ENCODE peak calls at places on chromosomes 5 and 9, in ten cellular contexts. C, Q, U, R, K, L, A, Y, G and X are unnamed samples.
A peak's percentile ranks its signal among the peaks of the same experiment; 100 is the strongest.

GRCh38 chr9:115939065-115939765 is 214.4 kb upstream of the PAPPA start:
- DNase-seq in L (peak; percentile 83), A (no peak), Y (peak; percentile 81), C (no peak), Q (peak; percentile 91), R (no peak), K (no peak), G (peak; percentile 77), U (no peak), X (no peak)

GRCh38 chr5:17129093-17129492 is 88.3 kb upstream of the BASP1 start:
- DNase-seq in R (no peak), U (no peak), A (no peak), G (no peak), Q (peak; percentile 55), L (no peak), K (no peak), Y (no peak), C (no peak), X (no peak)

GRCh38 chr9:134369416-134370212 is 43.4 kb downstream of the RXRA start:
- DNase-seq in U (no peak), C (no peak), G (no peak), A (no peak), Q (no peak), L (no peak), K (no peak), R (no peak), Y (no peak), X (no peak)

GRCh38 chr9:116234091-116234490 is 80.5 kb downstream of the PAPPA start:
- DNase-seq in Q (peak; percentile 87), L (peak; percentile 18), G (peak; percentile 90), A (no peak), K (no peak), C (no peak), Y (peak; percentile 95), U (no peak), R (no peak), X (no peak)

GRCh38 chr5:32654427-32654826 is 56.7 kb upstream of the NPR3 start:
- DNase-seq in Y (no peak), G (no peak), Q (no peak), K (no peak), A (no peak), C (no peak), R (no peak), U (no peak), L (no peak), X (no peak)

GRCh38 chr9:134852906-134853654 is 27.5 kb upstream of the FCN2 start:
- DNase-seq in Y (no peak), G (no peak), K (no peak), Q (no peak), A (no peak), L (no peak), C (no peak), R (no peak), U (peak; percentile 33), X (no peak)

GRCh38 chr5:7706214-7706613 is 144.7 kb downstream of the CFAP90 start:
- DNase-seq in G (no peak), R (no peak), Y (no peak), K (no peak), A (no peak), Q (no peak), C (no peak), U (no peak), L (no peak), X (no peak)

GRCh38 chr5:134227259-134227658 is 1.4 kb upstream of the PPP2CA start:
- DNase-seq in Y (peak; percentile 18), A (peak; percentile 63), G (peak; percentile 12), U (peak; percentile 37), L (no peak), Q (no peak), C (peak; percentile 53), R (no peak), K (no peak), X (no peak)

GRCh38 chr5:148012806-148013205 is 51.0 kb upstream of the SPINK5 start:
- DNase-seq in R (no peak), U (no peak), Y (no peak), K (no peak), Q (no peak), A (no peak), L (no peak), G (peak; percentile 63), C (no peak), X (no peak)

GRCh38 chr5:57676228-57677098 is 193.9 kb upstream of the ACTBL2 start:
- DNase-seq in L (no peak), U (no peak), A (no peak), K (no peak), C (no peak), Y (peak; percentile 62), G (peak; percentile 36), R (no peak), Q (peak; percentile 60), X (no peak)

GRCh38 chr5:71475788-71476384 is 20.4 kb downstream of the BDP1 start:
- DNase-seq in Q (peak; percentile 24), L (peak; percentile 57), C (no peak), A (no peak), R (no peak), G (peak; percentile 39), K (no peak), Y (peak; percentile 42), U (no peak), X (peak; percentile 22)

GRCh38 chr9:94606641-94607339 is 13.2 kb upstream of the FBP2 start:
- DNase-seq in A (no peak), L (no peak), K (no peak), Q (no peak), G (no peak), R (no peak), Y (no peak), U (no peak), C (no peak), X (no peak)

GRCh38 chr5:96868603-96869371 is 7.5 kb upstream of the ERAP2 start:
- DNase-seq in K (no peak), G (peak; percentile 69), R (peak; percentile 38), Y (peak; percentile 88), A (peak; percentile 40), C (no peak), Q (peak; percentile 86), L (peak; percentile 68), U (no peak), X (no peak)

GRCh38 chr5:135934939-135935338 is 19.8 kb downstream of the LECT2 start:
- DNase-seq in R (no peak), Q (peak; percentile 27), Y (peak; percentile 46), G (no peak), K (no peak), L (no peak), A (no peak), U (no peak), C (no peak), X (no peak)

GRCh38 chr5:135937245-135937644 is 17.5 kb downstream of the LECT2 start:
- DNase-seq in Q (no peak), G (no peak), Y (no peak), R (no peak), L (no peak), K (no peak), U (no peak), C (no peak), A (no peak), X (no peak)
- TF ChIP-seq CTCF in Q (no peak), G (no peak), Y (no peak), R (no peak), L (no peak), K (no peak), U (no peak), C (no peak), A (no peak), X (no peak)

DNA sequence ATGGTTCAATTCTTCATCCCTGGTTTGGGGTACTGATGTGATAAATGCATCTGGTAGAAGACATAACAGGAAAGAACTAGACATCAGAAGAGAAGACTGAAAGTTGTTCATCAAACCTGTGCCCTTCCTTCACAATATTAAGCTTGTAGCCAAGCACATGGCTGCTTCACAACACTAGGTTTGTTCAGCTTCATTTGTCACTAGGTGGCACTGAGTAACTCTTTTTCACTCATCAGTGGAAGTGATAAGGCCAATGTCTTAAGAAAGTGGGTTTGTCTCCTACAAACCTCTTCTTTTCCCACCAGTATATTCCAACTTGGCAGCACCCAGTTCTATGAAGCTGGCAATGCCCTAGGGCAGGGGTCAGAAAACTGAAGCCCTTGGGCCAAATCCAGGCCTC is 26.9 kb downstream of the ZNF484 start:
- DNase-seq in K (no peak), R (no peak), Q (no peak), C (no peak), L (no peak), A (no peak), Y (no peak), G (no peak), U (no peak), X (no peak)
- TF ChIP-seq CTCF in K (no peak), R (no peak), Q (no peak), C (no peak), L (no peak), A (no peak), Y (no peak), G (no peak), U (no peak), X (peak; percentile 1)

GRCh38 chr5:130198927-130199326 is 294.7 kb downstream of the CHSY3 start:
- DNase-seq in C (peak; percentile 14), U (no peak), K (no peak), L (peak; percentile 9), A (no peak), Q (peak; percentile 9), Y (peak; percentile 56), R (no peak), G (peak; percentile 24), X (no peak)
- TF ChIP-seq CTCF in C (peak; percentile 13), U (no peak), K (peak; percentile 3), L (no peak), A (no peak), Q (no peak), Y (peak; percentile 42), R (no peak), G (no peak), X (peak; percentile 6)

DNA sequence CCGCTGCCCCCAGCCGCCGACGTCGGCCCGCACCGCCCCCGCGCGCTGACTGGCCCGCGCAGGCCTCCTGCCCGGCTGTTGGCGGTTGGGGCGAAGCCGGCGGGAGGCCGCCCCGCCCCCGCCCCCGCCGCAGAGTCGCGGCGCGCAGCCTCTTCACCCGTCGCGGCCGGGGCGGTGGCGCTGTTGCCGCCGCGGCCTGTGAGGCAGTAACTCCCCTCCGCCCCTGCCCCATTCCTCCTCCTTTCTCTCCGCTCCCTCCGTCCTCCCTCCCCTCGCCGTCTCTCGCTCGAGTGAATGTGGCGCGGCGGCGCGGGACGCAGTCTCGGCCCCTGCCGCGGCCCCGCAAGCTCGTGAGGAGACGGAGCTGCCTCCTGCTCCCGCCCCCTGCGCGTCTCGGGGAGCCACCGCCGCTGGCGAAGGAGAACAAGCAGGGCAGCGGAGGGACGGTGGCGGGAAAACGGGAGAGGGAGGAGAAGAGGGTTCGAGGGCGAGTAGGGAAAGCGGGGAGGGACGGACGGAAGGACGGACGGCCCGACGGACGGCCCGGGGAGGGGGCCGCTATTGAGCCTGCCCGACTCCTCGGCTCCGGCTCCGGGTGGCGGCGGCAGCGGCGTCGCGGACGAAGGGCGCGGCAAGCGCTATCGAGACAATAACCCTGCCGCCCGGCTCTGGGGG is 637 bp upstream of the ERBIN start:
- DNase-seq in L (peak; percentile 88), K (peak; percentile 90), C (peak; percentile 84), A (peak; percentile 88), G (peak; percentile 82), Q (peak; percentile 88), Y (peak; percentile 93), R (peak; percentile 80), U (peak; percentile 83), X (no peak)
- TF ChIP-seq CTCF in L (peak; percentile 76), K (peak; percentile 28), C (no peak), A (no peak), G (peak; percentile 22), Q (no peak), Y (peak; percentile 7), R (peak; percentile 63), U (peak; percentile 57), X (peak; percentile 39)